ENCODE peak calls at places on chromosomes 7 and 10, in five cellular contexts. D is HepG2, J is A549, M is suprapubic skin, L is sigmoid colon. B is an unnamed sample.

GRCh38 chr10:86798636-86799035 is 42.2 kb downstream of the BMPR1A start:
- DNase-seq in J (no peak), D (no peak), M (no peak), L (no peak), B (no peak)

GRCh38 chr7:73896454-73896853 is 35.5 kb downstream of the TMEM270 start:
- DNase-seq in J (no peak), D (no peak), L (no peak), M (no peak), B (no peak)

GRCh38 chr10:117537436-117537903 is 5.1 kb upstream of the EMX2 start:
- DNase-seq in D (no peak), J (peak), L (no peak), M (peak), B (peak)

GRCh38 chr7:141975806-141976523 is 2.4 kb upstream of the TAS2R38 start:
- DNase-seq in D (peak), L (no peak), M (peak), J (peak), B (no peak)

GRCh38 chr10:82968533-82968932 is 1093.5 kb downstream of the NRG3 start:
- DNase-seq in J (no peak), M (no peak), D (no peak), L (no peak), B (no peak)

GRCh38 chr7:152504816-152505215 is 69.0 kb upstream of the KMT2C start:
- DNase-seq in M (no peak), J (no peak), L (no peak), D (no peak), B (no peak)

GRCh38 chr10:51892965-51893658 is 193.7 kb upstream of the CSTF2T start:
- DNase-seq in M (no peak), L (no peak), J (peak), D (peak), B (no peak)

GRCh38 chr10:88116491-88116890 is 253.1 kb downstream of the PTEN start:
- DNase-seq in M (no peak), J (no peak), L (no peak), D (no peak), B (no peak)

GRCh38 chr10:79139124-79139835 is 70.5 kb downstream of the ZMIZ1 start:
- DNase-seq in L (peak), J (no peak), M (no peak), D (no peak), B (peak)

GRCh38 chr10:123241391-123242141 is 87.4 kb downstream of the BUB3 start:
- DNase-seq in L (no peak), M (no peak), D (peak), J (no peak), B (no peak)

GRCh38 chr7:108045669-108046068 is 42.7 kb upstream of the LAMB1 start:
- DNase-seq in D (peak), L (no peak), M (no peak), J (no peak), B (no peak)

GRCh38 chr7:151672706-151673105 is 153.0 kb upstream of the RHEB start:
- DNase-seq in D (no peak), J (no peak), M (no peak), L (peak), B (peak)

GRCh38 chr10:60846173-60846572 is 67.9 kb downstream of the CDK1 start:
- DNase-seq in M (no peak), D (peak), L (no peak), J (no peak), B (no peak)

GRCh38 chr7:71131256-71131752 is 640 bp upstream of the GALNT17 start:
- DNase-seq in D (no peak), M (no peak), J (no peak), L (peak), B (peak)

GRCh38 chr7:158933468-158934139 is 77.2 kb downstream of the DYNC2I1 start:
- DNase-seq in L (no peak), J (no peak), D (no peak), M (no peak), B (no peak)

GRCh38 chr7:99834382-99834781 is 6.6 kb downstream of the CYP3A43 start:
- DNase-seq in J (no peak), L (no peak), M (no peak), D (no peak), B (no peak)

GRCh38 chr7:99831595-99831994 is 3.8 kb downstream of the CYP3A43 start:
- DNase-seq in J (no peak), M (no peak), L (no peak), D (peak), B (no peak)

GRCh38 chr7:99835189-99835588 is 7.4 kb downstream of the CYP3A43 start:
- DNase-seq in D (no peak), L (no peak), M (no peak), J (no peak), B (no peak)

GRCh38 chr7:99829520-99830160 is 1.8 kb downstream of the CYP3A43 start:
- DNase-seq in L (no peak), D (peak), J (no peak), M (no peak), B (no peak)

DNA sequence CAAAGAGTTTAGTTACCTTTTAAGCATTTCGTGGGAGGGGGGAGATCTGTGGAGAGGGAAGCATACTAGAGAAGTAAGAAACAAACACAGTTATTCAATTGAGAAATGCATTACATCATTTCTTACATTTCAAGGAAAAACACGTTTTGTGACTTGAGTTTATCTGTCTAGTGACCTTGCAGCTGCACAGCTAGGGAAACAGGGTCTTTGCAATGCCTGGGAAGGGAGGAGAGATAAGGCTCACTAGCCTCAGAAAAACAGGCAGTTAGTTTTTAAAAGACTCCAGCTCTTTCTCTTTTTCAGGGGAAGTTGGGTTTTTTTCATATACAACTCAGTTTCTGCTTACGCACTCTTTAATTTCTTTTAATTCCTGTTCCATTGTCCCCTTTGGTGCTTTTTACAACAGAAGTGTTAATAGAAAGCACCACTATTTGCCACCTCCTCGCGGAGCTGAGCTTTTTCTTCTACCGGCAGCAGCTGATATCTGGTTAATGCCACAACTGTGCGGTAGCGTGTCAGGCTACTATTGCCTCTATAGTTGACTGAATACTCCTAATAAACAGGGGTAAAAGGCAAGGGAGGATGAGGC is 5.6 kb downstream of the CYP3A43 start:
- DNase-seq in M (no peak), J (no peak), D (no peak), L (no peak), B (peak)
- TF ChIP-seq EP300 in M (no peak), J (no peak), D (no peak), L (no peak), B (no peak)

DNA sequence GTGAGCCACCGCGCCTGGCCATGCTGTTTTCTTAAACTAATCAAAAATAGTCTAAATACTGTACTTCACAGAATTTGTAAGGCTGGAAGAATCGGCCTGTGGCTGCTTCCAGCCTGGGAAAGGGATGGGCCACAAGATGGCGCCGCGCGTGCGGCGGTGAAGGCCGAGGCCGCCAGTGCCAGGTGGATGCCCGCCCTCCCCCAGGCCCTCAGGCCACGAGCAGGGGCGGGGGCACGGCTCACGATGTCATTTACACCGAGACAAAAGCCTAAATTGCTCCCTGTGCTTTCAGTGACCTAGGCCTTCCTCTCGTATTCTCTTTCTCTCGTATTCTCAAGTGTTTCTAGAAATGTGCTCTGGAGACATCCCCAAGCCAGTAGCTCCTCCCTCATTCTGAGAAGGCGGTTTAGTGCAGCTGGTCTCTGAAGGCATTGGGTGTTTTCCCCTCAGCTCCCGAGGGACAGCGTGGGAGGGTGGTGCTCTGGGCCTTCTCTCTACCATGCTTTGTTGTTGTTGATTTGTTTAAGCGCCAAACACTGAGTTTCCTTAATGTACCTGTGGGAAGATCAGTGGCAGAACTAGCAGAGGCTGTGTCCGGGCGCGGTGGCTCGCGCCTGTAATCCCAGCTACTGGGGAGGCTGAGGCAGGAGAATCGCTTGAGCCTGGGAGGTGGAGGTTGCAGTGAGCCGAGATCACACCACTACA is 68.4 kb downstream of the CDC123 start:
- DNase-seq in J (peak), D (peak), L (peak), M (peak), B (peak)
- TF ChIP-seq EP300 in J (no peak), D (no peak), L (no peak), M (no peak), B (no peak)

DNA sequence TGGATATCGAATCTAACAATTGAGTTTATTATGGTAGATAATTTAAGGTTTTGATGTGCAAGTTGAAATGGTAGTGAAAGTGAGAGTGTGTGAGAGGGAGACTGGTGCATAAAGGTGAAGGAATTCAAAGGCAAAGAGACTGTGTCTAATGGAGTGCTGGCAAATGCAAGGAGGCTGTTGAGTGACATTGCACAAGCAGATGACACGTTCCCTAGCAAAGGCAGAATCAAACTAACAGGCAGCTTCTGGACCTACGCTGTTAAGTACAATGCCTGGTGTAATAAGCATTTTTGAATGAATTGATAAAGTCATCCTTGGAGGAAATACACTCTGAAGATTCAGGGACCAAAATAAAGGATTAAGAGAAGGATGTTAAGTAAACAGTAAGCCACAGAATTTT is 11.7 kb upstream of the GPR141 start:
- DNase-seq in M (no peak), J (no peak), D (no peak), L (no peak), B (no peak)
- TF ChIP-seq EP300 in M (no peak), J (no peak), D (no peak), L (no peak), B (no peak)

GRCh38 chr10:74024600-74024999 is 26.7 kb downstream of the VCL start:
- DNase-seq in M (no peak), D (no peak), J (no peak), L (no peak), B (no peak)

GRCh38 chr10:74022941-74023629 is 25.2 kb downstream of the VCL start:
- DNase-seq in M (no peak), D (no peak), L (no peak), J (no peak), B (no peak)

GRCh38 chr10:74025380-74025978 is 27.6 kb downstream of the VCL start:
- DNase-seq in L (no peak), D (no peak), J (no peak), M (no peak), B (no peak)

GRCh38 chr10:74018241-74018640 is 20.3 kb downstream of the VCL start:
- DNase-seq in M (no peak), D (peak), J (no peak), L (no peak), B (no peak)

GRCh38 chr10:74021248-74022055 is 23.5 kb downstream of the VCL start:
- DNase-seq in J (no peak), M (no peak), L (no peak), D (no peak), B (no peak)
- TF ChIP-seq EP300 in J (no peak), M (no peak), L (no peak), D (no peak), B (no peak)

B was measured in ovary.